ENCODE peak calls at places on chromosomes 7 and 10, in seven cellular contexts. One of them, this sample, is unnamed.

GRCh38 chr10:13873201-13873600 is 286.4 kb downstream of the PRPF18 start:
- DNase-seq in HFFc6: no peak
- DNase-seq in RWPE1: no peak
- DNase-seq in stomach: no peak
- DNase-seq in cardiac fibroblast: no peak
- DNase-seq in heart left ventricle: no peak
- DNase-seq in chondrocyte: no peak
- DNase-seq in this sample: no peak

GRCh38 chr7:97499204-97499603 is 232.7 kb upstream of the TAC1 start:
- DNase-seq in RWPE1: peak
- DNase-seq in cardiac fibroblast: peak
- DNase-seq in chondrocyte: no peak
- DNase-seq in heart left ventricle: no peak
- DNase-seq in HFFc6: peak
- DNase-seq in stomach: peak
- DNase-seq in this sample: peak

GRCh38 chr7:2210551-2211258 is 22.0 kb downstream of the MAD1L1 start:
- DNase-seq in heart left ventricle: no peak
- DNase-seq in cardiac fibroblast: no peak
- DNase-seq in chondrocyte: peak
- DNase-seq in stomach: no peak
- DNase-seq in HFFc6: no peak
- DNase-seq in RWPE1: no peak
- DNase-seq in this sample: no peak

GRCh38 chr10:114967071-114967470 is 29.1 kb downstream of the TRUB1 start:
- DNase-seq in cardiac fibroblast: peak
- DNase-seq in chondrocyte: no peak
- DNase-seq in stomach: no peak
- DNase-seq in heart left ventricle: no peak
- DNase-seq in HFFc6: no peak
- DNase-seq in RWPE1: no peak
- DNase-seq in this sample: no peak

GRCh38 chr10:59240581-59241183 is 64.2 kb downstream of the PHYHIPL start:
- DNase-seq in RWPE1: peak
- DNase-seq in stomach: no peak
- DNase-seq in HFFc6: peak
- DNase-seq in cardiac fibroblast: peak
- DNase-seq in chondrocyte: no peak
- DNase-seq in heart left ventricle: no peak
- DNase-seq in this sample: no peak

GRCh38 chr10:44761076-44761475 is 150.1 kb upstream of the TMEM72 start:
- DNase-seq in HFFc6: peak
- DNase-seq in chondrocyte: no peak
- DNase-seq in RWPE1: no peak
- DNase-seq in cardiac fibroblast: peak
- DNase-seq in stomach: no peak
- DNase-seq in heart left ventricle: no peak
- DNase-seq in this sample: no peak

GRCh38 chr7:151373599-151373998 is 32.0 kb downstream of the NUB1 start:
- DNase-seq in stomach: no peak
- DNase-seq in HFFc6: no peak
- DNase-seq in heart left ventricle: no peak
- DNase-seq in cardiac fibroblast: no peak
- DNase-seq in chondrocyte: peak
- DNase-seq in RWPE1: no peak
- DNase-seq in this sample: no peak

GRCh38 chr10:101839421-101840063 is 4.1 kb downstream of the KCNIP2 start:
- DNase-seq in RWPE1: peak
- DNase-seq in cardiac fibroblast: peak
- DNase-seq in HFFc6: no peak
- DNase-seq in heart left ventricle: no peak
- DNase-seq in stomach: peak
- DNase-seq in chondrocyte: peak
- DNase-seq in this sample: peak

GRCh38 chr10:99339077-99339476 is 9.9 kb downstream of the CNNM1 start:
- DNase-seq in stomach: no peak
- DNase-seq in heart left ventricle: no peak
- DNase-seq in chondrocyte: no peak
- DNase-seq in cardiac fibroblast: no peak
- DNase-seq in RWPE1: peak
- DNase-seq in HFFc6: peak
- DNase-seq in this sample: no peak

GRCh38 chr7:91266067-91266930 is 2.1 kb downstream of the FZD1 start:
- DNase-seq in stomach: no peak
- DNase-seq in HFFc6: no peak
- DNase-seq in chondrocyte: peak
- DNase-seq in RWPE1: no peak
- DNase-seq in heart left ventricle: peak
- DNase-seq in cardiac fibroblast: peak
- DNase-seq in this sample: no peak

GRCh38 chr10:73439605-73440298 is 6.4 kb upstream of the MSS51 start:
- DNase-seq in heart left ventricle: no peak
- DNase-seq in RWPE1: peak
- DNase-seq in HFFc6: peak
- DNase-seq in chondrocyte: no peak
- DNase-seq in stomach: no peak
- DNase-seq in cardiac fibroblast: peak
- DNase-seq in this sample: no peak

GRCh38 chr7:35258125-35258890 is 4.4 kb upstream of the TBX20 start:
- DNase-seq in HFFc6: no peak
- DNase-seq in RWPE1: no peak
- DNase-seq in heart left ventricle: no peak
- DNase-seq in chondrocyte: no peak
- DNase-seq in stomach: no peak
- DNase-seq in cardiac fibroblast: peak
- DNase-seq in this sample: no peak

GRCh38 chr7:14754631-14755030 is 147.9 kb downstream of the DGKB start:
- DNase-seq in heart left ventricle: no peak
- DNase-seq in cardiac fibroblast: peak
- DNase-seq in HFFc6: peak
- DNase-seq in RWPE1: no peak
- DNase-seq in stomach: no peak
- DNase-seq in chondrocyte: no peak
- DNase-seq in this sample: no peak

GRCh38 chr10:109454691-109455090 is 468.6 kb downstream of the XPNPEP1 start:
- DNase-seq in chondrocyte: no peak
- DNase-seq in heart left ventricle: no peak
- DNase-seq in RWPE1: no peak
- DNase-seq in stomach: no peak
- DNase-seq in HFFc6: no peak
- DNase-seq in cardiac fibroblast: no peak
- DNase-seq in this sample: no peak

GRCh38 chr7:43825391-43825808 is 43.9 kb downstream of the MRPS24 start:
- DNase-seq in heart left ventricle: no peak
- DNase-seq in cardiac fibroblast: no peak
- DNase-seq in chondrocyte: no peak
- DNase-seq in HFFc6: no peak
- DNase-seq in RWPE1: no peak
- DNase-seq in stomach: no peak
- DNase-seq in this sample: no peak

GRCh38 chr7:138755331-138755747 is 42.5 kb upstream of the TMEM213 start:
- DNase-seq in RWPE1: no peak
- DNase-seq in HFFc6: no peak
- DNase-seq in chondrocyte: no peak
- DNase-seq in cardiac fibroblast: peak
- DNase-seq in stomach: no peak
- DNase-seq in heart left ventricle: no peak
- DNase-seq in this sample: no peak

GRCh38 chr10:14749051-14749809 is 25.5 kb downstream of the FAM107B start:
- DNase-seq in cardiac fibroblast: no peak
- DNase-seq in heart left ventricle: no peak
- DNase-seq in RWPE1: no peak
- DNase-seq in HFFc6: no peak
- DNase-seq in stomach: peak
- DNase-seq in chondrocyte: no peak
- DNase-seq in this sample: no peak

GRCh38 chr7:150946826-150947750 is 31.0 kb downstream of the KCNH2 start:
- DNase-seq in HFFc6: no peak
- DNase-seq in chondrocyte: peak
- DNase-seq in cardiac fibroblast: no peak
- DNase-seq in stomach: no peak
- DNase-seq in RWPE1: no peak
- DNase-seq in heart left ventricle: no peak
- DNase-seq in this sample: no peak

GRCh38 chr10:30070001-30070759 is 10.8 kb upstream of the JCAD start:
- DNase-seq in heart left ventricle: no peak
- DNase-seq in RWPE1: no peak
- DNase-seq in chondrocyte: no peak
- DNase-seq in stomach: no peak
- DNase-seq in HFFc6: peak
- DNase-seq in cardiac fibroblast: peak
- DNase-seq in this sample: no peak

GRCh38 chr10:35447693-35448407 is 111.5 kb downstream of the CCNY start:
- DNase-seq in HFFc6: peak
- DNase-seq in RWPE1: peak
- DNase-seq in cardiac fibroblast: peak
- DNase-seq in stomach: peak
- DNase-seq in heart left ventricle: no peak
- DNase-seq in chondrocyte: no peak
- DNase-seq in this sample: no peak

GRCh38 chr7:131106681-131107342 is 220.9 kb upstream of the MKLN1 start:
- DNase-seq in cardiac fibroblast: no peak
- DNase-seq in stomach: peak
- DNase-seq in heart left ventricle: peak
- DNase-seq in HFFc6: peak
- DNase-seq in RWPE1: peak
- DNase-seq in chondrocyte: no peak
- DNase-seq in this sample: no peak

GRCh38 chr10:71780161-71780560 is 6.8 kb upstream of the VSIR start:
- DNase-seq in RWPE1: no peak
- DNase-seq in HFFc6: no peak
- DNase-seq in cardiac fibroblast: no peak
- DNase-seq in heart left ventricle: no peak
- DNase-seq in stomach: no peak
- DNase-seq in chondrocyte: peak
- DNase-seq in this sample: no peak

GRCh38 chr10:71779641-71780040 is 6.3 kb upstream of the VSIR start:
- DNase-seq in heart left ventricle: no peak
- DNase-seq in HFFc6: no peak
- DNase-seq in cardiac fibroblast: no peak
- DNase-seq in RWPE1: no peak
- DNase-seq in stomach: no peak
- DNase-seq in chondrocyte: peak
- DNase-seq in this sample: no peak

GRCh38 chr10:71782917-71783490 is 9.7 kb upstream of the VSIR start:
- DNase-seq in chondrocyte: peak
- DNase-seq in heart left ventricle: no peak
- DNase-seq in stomach: no peak
- DNase-seq in RWPE1: no peak
- DNase-seq in HFFc6: no peak
- DNase-seq in cardiac fibroblast: no peak
- DNase-seq in this sample: no peak

GRCh38 chr10:71782221-71782916 is 9.0 kb upstream of the VSIR start:
- DNase-seq in RWPE1: no peak
- DNase-seq in chondrocyte: peak
- DNase-seq in stomach: no peak
- DNase-seq in HFFc6: no peak
- DNase-seq in cardiac fibroblast: no peak
- DNase-seq in heart left ventricle: no peak
- DNase-seq in this sample: no peak

DNA sequence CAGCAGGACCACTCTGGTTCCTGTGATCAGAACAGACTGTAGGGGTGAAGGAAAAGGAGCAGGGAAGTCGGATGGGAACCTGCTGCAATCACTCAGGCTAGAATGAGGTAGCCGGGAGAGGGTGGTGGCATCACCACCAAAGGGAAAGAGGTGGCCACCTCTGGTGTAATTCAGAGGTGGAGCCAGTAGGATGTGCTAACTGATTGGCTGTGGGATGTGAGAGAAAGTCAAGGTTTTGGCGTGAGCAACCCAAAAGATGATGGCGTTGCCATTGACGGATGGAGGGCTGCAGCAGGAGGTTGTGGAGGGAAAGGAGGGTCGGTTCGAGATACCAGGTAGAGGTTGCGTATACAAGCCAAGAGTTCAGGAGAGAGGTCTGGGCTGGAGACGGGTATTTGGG is 7.4 kb upstream of the VSIR start:
- DNase-seq in heart left ventricle: no peak
- DNase-seq in stomach: no peak
- DNase-seq in RWPE1: no peak
- DNase-seq in chondrocyte: peak
- DNase-seq in HFFc6: no peak
- DNase-seq in cardiac fibroblast: no peak
- DNase-seq in this sample: no peak
- TF ChIP-seq CTCF in heart left ventricle: no peak
- TF ChIP-seq CTCF in stomach: no peak
- TF ChIP-seq CTCF in RWPE1: no peak
- TF ChIP-seq CTCF in chondrocyte: no peak
- TF ChIP-seq CTCF in HFFc6: no peak
- TF ChIP-seq CTCF in cardiac fibroblast: no peak
- TF ChIP-seq CTCF in this sample: no peak

GRCh38 chr7:5827755-5828154 is 46.3 kb upstream of the RNF216 start:
- DNase-seq in cardiac fibroblast: peak
- DNase-seq in chondrocyte: no peak
- DNase-seq in stomach: no peak
- DNase-seq in heart left ventricle: no peak
- DNase-seq in HFFc6: no peak
- DNase-seq in RWPE1: no peak
- DNase-seq in this sample: peak

GRCh38 chr7:5824297-5824610 is 42.8 kb upstream of the RNF216 start:
- DNase-seq in chondrocyte: no peak
- DNase-seq in HFFc6: no peak
- DNase-seq in stomach: no peak
- DNase-seq in cardiac fibroblast: no peak
- DNase-seq in heart left ventricle: no peak
- DNase-seq in RWPE1: no peak
- DNase-seq in this sample: peak

GRCh38 chr7:5822742-5823503 is 41.5 kb upstream of the RNF216 start:
- DNase-seq in cardiac fibroblast: peak
- DNase-seq in stomach: peak
- DNase-seq in heart left ventricle: peak
- DNase-seq in HFFc6: peak
- DNase-seq in chondrocyte: peak
- DNase-seq in RWPE1: peak
- DNase-seq in this sample: peak
- TF ChIP-seq CTCF in cardiac fibroblast: peak
- TF ChIP-seq CTCF in stomach: peak
- TF ChIP-seq CTCF in heart left ventricle: no peak
- TF ChIP-seq CTCF in HFFc6: no peak
- TF ChIP-seq CTCF in chondrocyte: peak
- TF ChIP-seq CTCF in RWPE1: no peak
- TF ChIP-seq CTCF in this sample: no peak

DNA sequence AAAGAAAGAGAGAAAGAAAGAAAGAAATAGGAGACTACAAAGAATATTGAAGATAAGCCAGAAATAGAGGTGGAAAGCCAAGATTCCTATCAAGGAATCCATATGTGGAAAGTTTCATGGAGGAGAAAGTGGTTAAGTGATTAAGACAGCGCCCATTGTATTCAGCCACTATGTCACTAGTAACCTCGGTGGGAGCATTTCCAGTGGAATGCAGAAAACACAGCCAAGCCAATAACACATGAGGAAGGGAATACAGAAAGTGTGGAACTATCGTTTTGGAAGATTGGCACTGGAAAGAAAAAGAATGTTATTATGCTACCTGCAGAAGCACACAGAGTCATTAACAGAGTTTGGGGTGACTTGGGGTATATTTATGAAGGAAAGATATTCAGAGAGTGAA is 2.7 kb downstream of the MGAM2 start:
- DNase-seq in heart left ventricle: no peak
- DNase-seq in chondrocyte: no peak
- DNase-seq in HFFc6: no peak
- DNase-seq in cardiac fibroblast: no peak
- DNase-seq in stomach: no peak
- DNase-seq in RWPE1: no peak
- DNase-seq in this sample: no peak
- TF ChIP-seq CTCF in heart left ventricle: no peak
- TF ChIP-seq CTCF in chondrocyte: no peak
- TF ChIP-seq CTCF in HFFc6: no peak
- TF ChIP-seq CTCF in cardiac fibroblast: no peak
- TF ChIP-seq CTCF in stomach: no peak
- TF ChIP-seq CTCF in RWPE1: no peak
- TF ChIP-seq CTCF in this sample: no peak

GRCh38 chr10:84820121-84820520 is 491.7 kb downstream of the CCSER2 start:
- DNase-seq in cardiac fibroblast: no peak
- DNase-seq in HFFc6: no peak
- DNase-seq in chondrocyte: no peak
- DNase-seq in stomach: no peak
- DNase-seq in heart left ventricle: no peak
- DNase-seq in RWPE1: no peak
- DNase-seq in this sample: no peak
- TF ChIP-seq CTCF in cardiac fibroblast: no peak
- TF ChIP-seq CTCF in HFFc6: no peak
- TF ChIP-seq CTCF in chondrocyte: peak
- TF ChIP-seq CTCF in stomach: no peak
- TF ChIP-seq CTCF in heart left ventricle: no peak
- TF ChIP-seq CTCF in RWPE1: peak
- TF ChIP-seq CTCF in this sample: no peak

This sample was measured in GM10248.